ENCODE peak calls at places on chromosomes 1 and 21, in six cellular contexts. E, F, P, G, A and V are unnamed samples.

GRCh38 chr1:14519976-14520375 is 78.5 kb upstream of the KAZN start:
- DNase-seq in E (no peak), F (no peak), P (no peak), G (no peak), A (no peak), V (no peak)

GRCh38 chr1:41927118-41927517 is 8.4 kb upstream of the HIVEP3 start:
- DNase-seq in E (no peak), F (no peak), P (no peak), G (no peak), A (peak), V (no peak)

GRCh38 chr1:162215902-162216301 is 146.4 kb downstream of the NOS1AP start:
- DNase-seq in E (no peak), F (no peak), P (no peak), G (no peak), A (no peak), V (no peak)

GRCh38 chr1:21579788-21580187 is 70.6 kb downstream of the ALPL start:
- DNase-seq in E (no peak), F (no peak), P (no peak), G (no peak), A (no peak), V (no peak)

GRCh38 chr1:224541072-224541790 is 74.9 kb upstream of the CNIH3 start:
- DNase-seq in E (no peak), F (no peak), P (no peak), G (no peak), A (no peak), V (no peak)

GRCh38 chr1:42379794-42380616 is 587 bp upstream of the RIMKLA start:
- DNase-seq in E (no peak), F (no peak), P (no peak), G (no peak), A (no peak), V (no peak)

GRCh38 chr1:219266524-219266923 is 92.8 kb downstream of the LYPLAL1 start:
- DNase-seq in E (no peak), F (no peak), P (no peak), G (no peak), A (no peak), V (no peak)

GRCh38 chr1:15948600-15949452 is 27.1 kb downstream of the ZBTB17 start:
- DNase-seq in E (peak), F (no peak), P (no peak), G (peak), A (no peak), V (no peak)

GRCh38 chr21:39175154-39175553 is 8.1 kb downstream of the PSMG1 start:
- DNase-seq in E (no peak), F (no peak), P (no peak), G (no peak), A (no peak), V (no peak)

GRCh38 chr21:38268859-38269566 is 12.2 kb downstream of the KCNJ15 start:
- DNase-seq in E (no peak), F (no peak), P (no peak), G (no peak), A (no peak), V (no peak)

GRCh38 chr1:224435318-224435763 is 744 bp upstream of the WDR26 start:
- DNase-seq in E (no peak), F (no peak), P (no peak), G (peak), A (no peak), V (no peak)

GRCh38 chr1:30759718-30760281 is 2.2 kb upstream of the LAPTM5 start:
- DNase-seq in E (no peak), F (peak), P (no peak), G (no peak), A (no peak), V (peak)

GRCh38 chr1:167460836-167461235 is 57.5 kb downstream of the CD247 start:
- DNase-seq in E (no peak), F (no peak), P (peak), G (no peak), A (no peak), V (no peak)

GRCh38 chr1:17768651-17769241 is 13.6 kb downstream of the ACTL8 start:
- DNase-seq in E (peak), F (no peak), P (no peak), G (peak), A (no peak), V (no peak)

GRCh38 chr1:111407297-111407696 is 20.2 kb downstream of the OVGP1 start:
- DNase-seq in E (no peak), F (no peak), P (no peak), G (no peak), A (no peak), V (no peak)

GRCh38 chr1:56142301-56142700 is 437.1 kb downstream of the PLPP3 start:
- DNase-seq in E (no peak), F (no peak), P (no peak), G (no peak), A (no peak), V (no peak)

GRCh38 chr1:75131593-75132420 is 2.4 kb upstream of the LHX8 start:
- DNase-seq in E (no peak), F (no peak), P (no peak), G (no peak), A (no peak), V (no peak)

GRCh38 chr1:65148548-65149390 is 766 bp downstream of the AK4 start:
- DNase-seq in E (peak), F (no peak), P (peak), G (no peak), A (no peak), V (no peak)

GRCh38 chr1:165570078-165570477 is 26.3 kb downstream of the LRRC52 start:
- DNase-seq in E (no peak), F (no peak), P (no peak), G (no peak), A (no peak), V (no peak)

GRCh38 chr1:13224480-13225060 is 1.4 kb downstream of the PRAMEF18 start:
- DNase-seq in E (no peak), F (no peak), P (no peak), G (no peak), A (no peak), V (no peak)

GRCh38 chr21:40846057-40846456 is 901 bp downstream of the DSCAM start:
- DNase-seq in E (no peak), F (no peak), P (no peak), G (no peak), A (peak), V (no peak)

GRCh38 chr21:33865176-33865575 is 50.4 kb downstream of the ATP5PO start:
- DNase-seq in E (no peak), F (no peak), P (no peak), G (no peak), A (no peak), V (no peak)

GRCh38 chr1:68180441-68181164 is 51.7 kb downstream of the WLS start:
- DNase-seq in E (no peak), F (no peak), P (no peak), G (no peak), A (no peak), V (no peak)

GRCh38 chr1:229032455-229032854 is 238.5 kb upstream of the RAB4A start:
- DNase-seq in E (no peak), F (no peak), P (no peak), G (no peak), A (no peak), V (no peak)

GRCh38 chr1:204503122-204503912 is 8.7 kb upstream of the PIK3C2B start:
- DNase-seq in E (no peak), F (no peak), P (no peak), G (peak), A (peak), V (no peak)

GRCh38 chr1:236066828-236067386 is 2.0 kb upstream of the NID1 start:
- DNase-seq in E (peak), F (peak), P (peak), G (no peak), A (no peak), V (peak)

GRCh38 chr1:221263831-221264767 is 384.9 kb downstream of the HLX start:
- DNase-seq in E (peak), F (peak), P (peak), G (peak), A (peak), V (no peak)

GRCh38 chr1:167645161-167645560 is 15.1 kb downstream of the RCSD1 start:
- DNase-seq in E (no peak), F (no peak), P (no peak), G (no peak), A (no peak), V (no peak)

GRCh38 chr1:172107261-172107820 is 266.0 kb downstream of the DNM3 start:
- DNase-seq in E (no peak), F (no peak), P (no peak), G (no peak), A (no peak), V (no peak)

GRCh38 chr1:186574951-186575747 is 105.1 kb downstream of the PTGS2 start:
- DNase-seq in E (no peak), F (no peak), P (no peak), G (no peak), A (no peak), V (no peak)

GRCh38 chr1:203425668-203425999 is 50.0 kb upstream of the PRELP start:
- DNase-seq in E (no peak), F (no peak), P (no peak), G (no peak), A (no peak), V (no peak)

GRCh38 chr21:38534591-38534990 is 36.3 kb upstream of the ERG start:
- DNase-seq in E (no peak), F (no peak), P (no peak), G (no peak), A (no peak), V (no peak)

GRCh38 chr1:23456226-23456625 is 27.8 kb downstream of the ASAP3 start:
- DNase-seq in E (no peak), F (no peak), P (no peak), G (no peak), A (no peak), V (no peak)

GRCh38 chr1:224543453-224543852 is 72.7 kb upstream of the CNIH3 start:
- DNase-seq in E (no peak), F (no peak), P (no peak), G (no peak), A (no peak), V (no peak)

GRCh38 chr1:9149837-9150581 is 21.1 kb upstream of the GPR157 start:
- DNase-seq in E (peak), F (no peak), P (no peak), G (no peak), A (no peak), V (no peak)

GRCh38 chr1:100575406-100575805 is 37.5 kb downstream of the GPR88 start:
- DNase-seq in E (no peak), F (no peak), P (no peak), G (no peak), A (no peak), V (no peak)

GRCh38 chr1:51168946-51169345 is 66.9 kb downstream of the C1orf185 start:
- DNase-seq in E (no peak), F (no peak), P (no peak), G (no peak), A (no peak), V (no peak)